ENCODE peak calls at places on chromosome 3, in four cellular contexts. One of them, this sample, is unnamed.

GRCh38 chr3:14139771-14140170 is 14.9 kb downstream of the TMEM43 start:
- DNase-seq in IMR-90: no peak
- DNase-seq in mesenchymal stem cell: no peak
- DNase-seq in H9: no peak
- DNase-seq in this sample: no peak

GRCh38 chr3:126540342-126540849 is 16.4 kb downstream of the CHST13 start:
- DNase-seq in IMR-90: peak
- DNase-seq in H9: peak
- DNase-seq in mesenchymal stem cell: peak
- DNase-seq in this sample: peak

GRCh38 chr3:117903226-117903625 is 1131.4 kb downstream of the IGSF11 start:
- DNase-seq in H9: no peak
- DNase-seq in IMR-90: peak
- DNase-seq in mesenchymal stem cell: no peak
- DNase-seq in this sample: no peak

GRCh38 chr3:32781211-32781968 is 36.4 kb upstream of the TRIM71 start:
- DNase-seq in mesenchymal stem cell: peak
- DNase-seq in IMR-90: peak
- DNase-seq in H9: peak
- DNase-seq in this sample: peak

GRCh38 chr3:31959951-31960792 is 20.9 kb downstream of the OSBPL10 start:
- DNase-seq in mesenchymal stem cell: peak
- DNase-seq in IMR-90: peak
- DNase-seq in H9: peak
- DNase-seq in this sample: peak

GRCh38 chr3:189071452-189071851 is 100.3 kb upstream of the TPRG1 start:
- DNase-seq in mesenchymal stem cell: no peak
- DNase-seq in H9: no peak
- DNase-seq in IMR-90: no peak
- DNase-seq in this sample: peak

GRCh38 chr3:197854596-197855343 is 63.7 kb downstream of the LRCH3 start:
- DNase-seq in mesenchymal stem cell: peak
- DNase-seq in IMR-90: peak
- DNase-seq in H9: peak
- DNase-seq in this sample: peak

GRCh38 chr3:82020282-82020681 is 258.8 kb upstream of the GBE1 start:
- DNase-seq in H9: no peak
- DNase-seq in IMR-90: no peak
- DNase-seq in mesenchymal stem cell: no peak
- DNase-seq in this sample: no peak

GRCh38 chr3:79200456-79200855 is 567.3 kb downstream of the ROBO1 start:
- DNase-seq in IMR-90: no peak
- DNase-seq in mesenchymal stem cell: no peak
- DNase-seq in H9: no peak
- DNase-seq in this sample: no peak

GRCh38 chr3:195151866-195152526 is 119.0 kb downstream of the XXYLT1 start:
- DNase-seq in IMR-90: peak
- DNase-seq in mesenchymal stem cell: peak
- DNase-seq in H9: no peak
- DNase-seq in this sample: peak

GRCh38 chr3:156516951-156517350 is 38.0 kb downstream of the SSR3 start:
- DNase-seq in H9: no peak
- DNase-seq in IMR-90: no peak
- DNase-seq in mesenchymal stem cell: no peak
- DNase-seq in this sample: no peak

GRCh38 chr3:127534564-127534963 is 56.0 kb downstream of the TPRA1 start:
- DNase-seq in IMR-90: no peak
- DNase-seq in mesenchymal stem cell: no peak
- DNase-seq in H9: no peak
- DNase-seq in this sample: no peak

GRCh38 chr3:24311881-24312280 is 182.8 kb downstream of the THRB start:
- DNase-seq in mesenchymal stem cell: no peak
- DNase-seq in IMR-90: no peak
- DNase-seq in H9: no peak
- DNase-seq in this sample: no peak

GRCh38 chr3:121152573-121152972 is 244.6 kb downstream of the STXBP5L start:
- DNase-seq in H9: no peak
- DNase-seq in mesenchymal stem cell: peak
- DNase-seq in IMR-90: no peak
- DNase-seq in this sample: no peak

GRCh38 chr3:38281895-38282686 is at the start of gene SLC22A14:
- DNase-seq in IMR-90: no peak
- DNase-seq in H9: peak
- DNase-seq in mesenchymal stem cell: no peak
- DNase-seq in this sample: peak

GRCh38 chr3:184255291-184256039 is 5.9 kb downstream of the CAMK2N2 start:
- DNase-seq in mesenchymal stem cell: no peak
- DNase-seq in H9: no peak
- DNase-seq in IMR-90: no peak
- DNase-seq in this sample: no peak

GRCh38 chr3:168161696-168162095 is 66.0 kb upstream of the GOLIM4 start:
- DNase-seq in H9: no peak
- DNase-seq in IMR-90: no peak
- DNase-seq in mesenchymal stem cell: no peak
- DNase-seq in this sample: no peak

GRCh38 chr3:123258359-123258758 is 56.6 kb downstream of the SEC22A start:
- DNase-seq in mesenchymal stem cell: no peak
- DNase-seq in IMR-90: no peak
- DNase-seq in H9: no peak
- DNase-seq in this sample: no peak

GRCh38 chr3:101998256-101998926 is 149.1 kb downstream of the NFKBIZ start:
- DNase-seq in mesenchymal stem cell: peak
- DNase-seq in IMR-90: no peak
- DNase-seq in H9: no peak
- DNase-seq in this sample: peak

GRCh38 chr3:19702416-19703078 is 231.5 kb downstream of the EFHB start:
- DNase-seq in mesenchymal stem cell: no peak
- DNase-seq in IMR-90: no peak
- DNase-seq in H9: no peak
- DNase-seq in this sample: peak

GRCh38 chr3:116059421-116060096 is 385.7 kb downstream of the LSAMP start:
- DNase-seq in IMR-90: peak
- DNase-seq in mesenchymal stem cell: peak
- DNase-seq in H9: peak
- DNase-seq in this sample: no peak

GRCh38 chr3:116053017-116053416 is 392.3 kb downstream of the LSAMP start:
- DNase-seq in H9: no peak
- DNase-seq in IMR-90: no peak
- DNase-seq in mesenchymal stem cell: no peak
- DNase-seq in this sample: no peak

GRCh38 chr3:116056280-116056679 is 389.0 kb downstream of the LSAMP start:
- DNase-seq in H9: no peak
- DNase-seq in IMR-90: no peak
- DNase-seq in mesenchymal stem cell: no peak
- DNase-seq in this sample: no peak

GRCh38 chr3:116058844-116059243 is 386.4 kb downstream of the LSAMP start:
- DNase-seq in mesenchymal stem cell: no peak
- DNase-seq in H9: no peak
- DNase-seq in IMR-90: no peak
- DNase-seq in this sample: no peak

DNA sequence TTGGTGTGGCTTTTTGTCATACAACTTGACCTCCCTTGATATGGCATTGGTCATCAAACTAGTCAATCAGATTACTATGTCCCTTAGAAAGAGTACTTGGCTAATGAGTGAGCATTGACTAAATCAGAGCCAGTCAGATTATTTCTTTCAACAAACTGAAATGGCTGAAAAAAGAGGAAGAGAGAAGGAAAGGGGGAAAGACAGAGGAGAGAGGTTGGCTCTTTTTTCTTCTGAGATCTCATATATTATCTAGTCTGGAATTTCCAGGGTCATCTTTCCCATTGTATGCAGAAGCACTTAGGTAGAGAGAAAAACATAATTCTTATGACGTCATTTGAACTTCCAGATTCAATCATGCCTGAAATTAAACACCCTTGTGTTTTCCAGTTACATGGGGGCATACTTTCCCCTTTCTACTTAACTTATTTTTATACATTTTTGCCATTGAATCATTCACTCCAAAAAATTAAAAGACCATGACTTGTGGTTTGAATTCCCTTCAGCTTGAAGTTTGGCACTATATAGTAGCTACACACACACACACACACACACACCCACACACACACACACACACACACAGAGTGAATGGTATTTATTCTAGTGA is 387.8 kb downstream of the LSAMP start:
- DNase-seq in H9: no peak
- DNase-seq in IMR-90: no peak
- DNase-seq in mesenchymal stem cell: no peak
- DNase-seq in this sample: no peak
- H3K18ac ChIP-seq in H9: no peak
- H3K18ac ChIP-seq in IMR-90: no peak
- H3K18ac ChIP-seq in mesenchymal stem cell: no peak
- H3K18ac ChIP-seq in this sample: no peak

GRCh38 chr3:48999085-48999858 is 7.9 kb upstream of the WDR6 start:
- DNase-seq in IMR-90: no peak
- DNase-seq in mesenchymal stem cell: no peak
- DNase-seq in H9: no peak
- DNase-seq in this sample: no peak

GRCh38 chr3:48996640-48997039 is 6.6 kb downstream of the P4HTM start:
- DNase-seq in IMR-90: no peak
- DNase-seq in H9: no peak
- DNase-seq in mesenchymal stem cell: no peak
- DNase-seq in this sample: no peak

GRCh38 chr3:49001155-49001554 is 6.0 kb upstream of the WDR6 start:
- DNase-seq in IMR-90: no peak
- DNase-seq in mesenchymal stem cell: no peak
- DNase-seq in H9: no peak
- DNase-seq in this sample: no peak

GRCh38 chr3:48997102-48997637 is 7.1 kb downstream of the P4HTM start:
- DNase-seq in mesenchymal stem cell: no peak
- DNase-seq in H9: no peak
- DNase-seq in IMR-90: no peak
- DNase-seq in this sample: no peak

GRCh38 chr3:48997714-48998637 is 7.9 kb downstream of the P4HTM start:
- DNase-seq in mesenchymal stem cell: no peak
- DNase-seq in H9: peak
- DNase-seq in IMR-90: no peak
- DNase-seq in this sample: no peak
- H3K18ac ChIP-seq in mesenchymal stem cell: no peak
- H3K18ac ChIP-seq in H9: no peak
- H3K18ac ChIP-seq in IMR-90: no peak
- H3K18ac ChIP-seq in this sample: no peak

GRCh38 chr3:141050576-141050912 is 603 bp upstream of the SPSB4 start:
- DNase-seq in mesenchymal stem cell: no peak
- DNase-seq in IMR-90: no peak
- DNase-seq in H9: peak
- DNase-seq in this sample: no peak
- H3K18ac ChIP-seq in mesenchymal stem cell: no peak
- H3K18ac ChIP-seq in IMR-90: no peak
- H3K18ac ChIP-seq in H9: no peak
- H3K18ac ChIP-seq in this sample: no peak

GRCh38 chr3:58665410-58665809 is 1.2 kb downstream of the FAM3D start:
- DNase-seq in H9: no peak
- DNase-seq in IMR-90: peak
- DNase-seq in mesenchymal stem cell: no peak
- DNase-seq in this sample: no peak

GRCh38 chr3:58667229-58667628 is 655 bp upstream of the FAM3D start:
- DNase-seq in H9: no peak
- DNase-seq in IMR-90: no peak
- DNase-seq in mesenchymal stem cell: no peak
- DNase-seq in this sample: no peak

GRCh38 chr3:58666683-58667082 is at the start of gene FAM3D:
- DNase-seq in H9: no peak
- DNase-seq in IMR-90: no peak
- DNase-seq in mesenchymal stem cell: no peak
- DNase-seq in this sample: no peak

GRCh38 chr3:58668247-58668646 is 1.7 kb upstream of the FAM3D start:
- DNase-seq in IMR-90: no peak
- DNase-seq in H9: no peak
- DNase-seq in mesenchymal stem cell: no peak
- DNase-seq in this sample: no peak

GRCh38 chr3:58667704-58668103 is 1.1 kb upstream of the FAM3D start:
- DNase-seq in mesenchymal stem cell: no peak
- DNase-seq in H9: no peak
- DNase-seq in IMR-90: no peak
- DNase-seq in this sample: no peak
- H3K18ac ChIP-seq in mesenchymal stem cell: no peak
- H3K18ac ChIP-seq in H9: no peak
- H3K18ac ChIP-seq in IMR-90: no peak
- H3K18ac ChIP-seq in this sample: no peak

GRCh38 chr3:114308830-114309229 is 15.0 kb downstream of the TIGIT start:
- DNase-seq in H9: no peak
- DNase-seq in IMR-90: no peak
- DNase-seq in mesenchymal stem cell: no peak
- DNase-seq in this sample: no peak
- H3K18ac ChIP-seq in H9: no peak
- H3K18ac ChIP-seq in IMR-90: no peak
- H3K18ac ChIP-seq in mesenchymal stem cell: no peak
- H3K18ac ChIP-seq in this sample: no peak

GRCh38 chr3:140176526-140176925 is 241.5 kb downstream of the CLSTN2 start:
- DNase-seq in mesenchymal stem cell: no peak
- DNase-seq in H9: no peak
- DNase-seq in IMR-90: no peak
- DNase-seq in this sample: no peak
- H3K18ac ChIP-seq in mesenchymal stem cell: no peak
- H3K18ac ChIP-seq in H9: no peak
- H3K18ac ChIP-seq in IMR-90: no peak
- H3K18ac ChIP-seq in this sample: no peak

GRCh38 chr3:48475188-48475587 is 28.7 kb downstream of the ATRIP start:
- DNase-seq in H9: no peak
- DNase-seq in IMR-90: no peak
- DNase-seq in mesenchymal stem cell: no peak
- DNase-seq in this sample: no peak

GRCh38 chr3:48474619-48475018 is 28.1 kb downstream of the ATRIP start:
- DNase-seq in H9: peak
- DNase-seq in mesenchymal stem cell: no peak
- DNase-seq in IMR-90: no peak
- DNase-seq in this sample: no peak

GRCh38 chr3:48478631-48479555 is 25.1 kb downstream of the SHISA5 start:
- DNase-seq in mesenchymal stem cell: no peak
- DNase-seq in IMR-90: no peak
- DNase-seq in H9: no peak
- DNase-seq in this sample: no peak

GRCh38 chr3:48476426-48477053 is 27.4 kb downstream of the SHISA5 start:
- DNase-seq in mesenchymal stem cell: no peak
- DNase-seq in IMR-90: no peak
- DNase-seq in H9: no peak
- DNase-seq in this sample: no peak

DNA sequence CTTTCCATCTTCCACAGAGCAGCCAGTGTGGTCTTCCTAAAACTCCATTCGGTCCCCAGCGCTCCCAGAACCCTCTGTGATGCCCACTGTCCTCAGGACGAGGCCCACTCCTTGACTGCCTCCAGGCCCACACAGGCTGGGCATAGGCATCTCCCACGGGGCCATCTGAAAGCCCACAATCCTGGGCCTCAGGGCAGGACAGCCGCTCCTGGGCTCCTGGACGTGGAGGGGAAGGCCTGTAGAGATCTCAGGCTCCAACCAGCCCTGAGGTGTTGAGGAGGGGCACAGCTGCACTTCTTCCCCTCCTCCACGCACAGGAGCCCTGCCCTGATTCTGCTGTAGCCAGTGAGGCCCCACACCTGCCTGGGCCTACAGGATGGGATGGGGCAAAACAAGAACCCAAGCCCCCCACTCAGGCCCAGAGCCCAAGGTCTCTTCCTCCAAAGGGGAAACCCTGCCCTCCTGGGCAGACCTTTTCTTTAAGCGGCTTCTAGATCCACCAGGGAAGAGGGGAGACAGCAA is 26.0 kb downstream of the SHISA5 start:
- DNase-seq in H9: no peak
- DNase-seq in IMR-90: no peak
- DNase-seq in mesenchymal stem cell: no peak
- DNase-seq in this sample: no peak
- H3K18ac ChIP-seq in H9: no peak
- H3K18ac ChIP-seq in IMR-90: no peak
- H3K18ac ChIP-seq in mesenchymal stem cell: no peak
- H3K18ac ChIP-seq in this sample: no peak

This sample was measured in trophoblast cell.